ENCODE peak calls at places on chromosomes 3 and 15, in eight cellular contexts. O, N, K, D, F, E, X and P are unnamed samples.

GRCh38 chr3:52397676-52398399 is 47.1 kb downstream of the SEMA3G start:
- DNase-seq in E (no peak), N (no peak), X (no peak), K (no peak), F (no peak), D (no peak), O (no peak), P (no peak)

GRCh38 chr15:82414536-82415191 is 15.0 kb upstream of the GOLGA6L9 start:
- DNase-seq in K (peak; percentile 5), E (no peak), F (no peak), N (no peak), O (no peak), D (no peak), X (peak; percentile 55), P (peak; percentile 8)

GRCh38 chr3:178971614-178972013 is 100.0 kb downstream of the ZMAT3 start:
- DNase-seq in X (no peak), N (no peak), D (no peak), F (peak; percentile 80), O (peak; percentile 8), K (no peak), E (no peak), P (no peak)

GRCh38 chr3:138222316-138222715 is 35.2 kb downstream of the ARMC8 start:
- DNase-seq in K (no peak), O (no peak), F (no peak), X (no peak), N (no peak), E (no peak), D (no peak), P (no peak)

GRCh38 chr15:77406846-77407245 is 13.1 kb downstream of the PEAK1 start:
- DNase-seq in O (no peak), N (no peak), X (no peak), E (no peak), K (no peak), D (no peak), F (no peak), P (no peak)

GRCh38 chr3:9715127-9715526 is 11.5 kb downstream of the CPNE9 start:
- DNase-seq in N (no peak), O (no peak), K (no peak), D (no peak), X (no peak), F (no peak), E (no peak), P (no peak)

GRCh38 chr15:33737687-33738606 is 230.3 kb upstream of the CHRM5 start:
- DNase-seq in F (peak; percentile 13), E (no peak), D (no peak), O (no peak), N (peak; percentile 49), X (peak; percentile 28), K (peak; percentile 52), P (peak; percentile 41)

GRCh38 chr15:81189583-81190283 is 6.9 kb upstream of the IL16 start:
- DNase-seq in O (peak; percentile 86), N (no peak), F (peak; percentile 63), K (peak; percentile 74), D (peak; percentile 89), E (peak; percentile 81), X (peak; percentile 100), P (peak; percentile 99)

GRCh38 chr3:193863657-193864323 is 270.8 kb downstream of the OPA1 start:
- DNase-seq in D (peak; percentile 75), K (no peak), F (no peak), X (no peak), N (no peak), O (no peak), E (no peak), P (peak; percentile 24)

GRCh38 chr3:159263750-159264561 is 462.1 kb downstream of the MFSD1 start:
- DNase-seq in O (peak; percentile 34), E (no peak), D (no peak), N (peak; percentile 60), X (peak; percentile 58), F (peak; percentile 41), K (peak; percentile 27), P (peak; percentile 69)

GRCh38 chr3:53643757-53644156 is 149.3 kb downstream of the CACNA1D start:
- DNase-seq in D (no peak), E (no peak), N (no peak), K (no peak), X (no peak), O (no peak), F (no peak), P (no peak)

GRCh38 chr3:50164056-50164455 is 8.9 kb downstream of the SEMA3F start:
- DNase-seq in E (peak; percentile 89), F (peak; percentile 93), O (peak; percentile 92), D (peak; percentile 96), X (peak; percentile 96), K (peak; percentile 69), N (peak; percentile 75), P (peak; percentile 90)

GRCh38 chr3:174862101-174862500 is 3.0 kb downstream of the NAALADL2 start:
- DNase-seq in D (no peak), O (no peak), X (no peak), N (peak; percentile 13), K (no peak), E (no peak), F (peak; percentile 66), P (no peak)

GRCh38 chr3:42101048-42101447 is 9.9 kb downstream of the TRAK1 start:
- DNase-seq in K (no peak), N (peak; percentile 28), F (peak; percentile 72), X (peak; percentile 84), D (no peak), O (peak; percentile 65), E (peak; percentile 80), P (peak; percentile 86)

GRCh38 chr3:39812537-39812936 is 3.1 kb downstream of the MYRIP start:
- DNase-seq in F (no peak), N (peak; percentile 69), K (peak; percentile 65), E (no peak), X (no peak), D (no peak), O (no peak), P (peak; percentile 13)
- TF ChIP-seq CTCF in F (peak; percentile 64), N (peak; percentile 44), K (peak; percentile 57), E (no peak), X (no peak), D (no peak), O (peak; percentile 17), P (peak; percentile 37)

DNA sequence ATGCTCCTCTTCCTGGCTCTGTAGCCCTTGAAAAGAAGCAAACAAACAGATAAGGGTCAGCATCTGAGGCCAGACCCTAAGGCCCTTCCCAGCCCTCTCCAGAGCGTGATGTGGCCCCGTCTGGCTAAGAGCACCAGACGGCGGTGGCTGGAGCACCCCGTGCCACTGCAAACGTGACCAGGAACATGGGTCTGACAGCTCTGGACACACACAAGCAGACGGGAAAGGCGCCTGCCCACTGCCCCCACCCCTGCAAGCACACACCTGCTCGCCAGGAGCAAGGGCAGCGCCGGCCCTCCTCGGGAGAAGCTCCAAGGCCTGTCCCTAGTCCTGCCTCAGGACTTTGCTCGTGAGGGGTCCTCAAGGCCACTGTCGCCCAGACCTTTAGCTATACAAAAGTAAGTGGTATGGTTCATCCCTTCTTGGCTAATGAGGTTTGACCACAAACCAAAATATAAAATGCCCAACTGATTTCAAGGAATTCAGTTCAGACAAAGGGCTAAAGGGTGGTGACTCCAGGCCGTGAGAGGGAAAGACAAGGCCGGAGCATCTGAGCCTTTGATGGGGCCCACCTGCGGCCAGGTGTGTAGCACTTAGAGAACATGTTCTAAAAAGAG is 90.4 kb downstream of the XXYLT1 start:
- DNase-seq in K (no peak), N (peak; percentile 67), X (no peak), O (no peak), D (peak; percentile 60), E (no peak), F (no peak), P (no peak)
- H3K4me3 ChIP-seq in K (no peak overlapping the region), N (no peak overlapping the region), X (no peak overlapping the region), O (no peak overlapping the region), D (no peak overlapping the region), E (no peak overlapping the region), F (no peak overlapping the region), P (no peak overlapping the region)

GRCh38 chr3:127791221-127791913 is 30.9 kb downstream of the MGLL start:
- DNase-seq in X (peak; percentile 81), N (no peak), K (no peak), D (peak; percentile 80), E (no peak), O (peak; percentile 53), F (peak; percentile 51), P (peak; percentile 39)
- TF ChIP-seq CTCF in X (peak; percentile 27), N (peak; percentile 4), K (no peak), D (peak; percentile 25), E (no peak), O (no peak), F (peak; percentile 42), P (peak; percentile 23)

GRCh38 chr15:92733090-92733933 is 77.7 kb upstream of the FAM174B start:
- DNase-seq in N (no peak), X (no peak), O (no peak), F (no peak), D (no peak), E (no peak), K (no peak), P (no peak)
- H3K4me3 ChIP-seq in N (no peak overlapping the region), X (peak overlapping the region; percentile 62), O (peak overlapping the region; percentile 64), F (peak overlapping the region; percentile 51), D (peak overlapping the region; percentile 41), E (peak overlapping the region; percentile 47), K (no peak overlapping the region), P (peak overlapping the region; percentile 38)

DNA sequence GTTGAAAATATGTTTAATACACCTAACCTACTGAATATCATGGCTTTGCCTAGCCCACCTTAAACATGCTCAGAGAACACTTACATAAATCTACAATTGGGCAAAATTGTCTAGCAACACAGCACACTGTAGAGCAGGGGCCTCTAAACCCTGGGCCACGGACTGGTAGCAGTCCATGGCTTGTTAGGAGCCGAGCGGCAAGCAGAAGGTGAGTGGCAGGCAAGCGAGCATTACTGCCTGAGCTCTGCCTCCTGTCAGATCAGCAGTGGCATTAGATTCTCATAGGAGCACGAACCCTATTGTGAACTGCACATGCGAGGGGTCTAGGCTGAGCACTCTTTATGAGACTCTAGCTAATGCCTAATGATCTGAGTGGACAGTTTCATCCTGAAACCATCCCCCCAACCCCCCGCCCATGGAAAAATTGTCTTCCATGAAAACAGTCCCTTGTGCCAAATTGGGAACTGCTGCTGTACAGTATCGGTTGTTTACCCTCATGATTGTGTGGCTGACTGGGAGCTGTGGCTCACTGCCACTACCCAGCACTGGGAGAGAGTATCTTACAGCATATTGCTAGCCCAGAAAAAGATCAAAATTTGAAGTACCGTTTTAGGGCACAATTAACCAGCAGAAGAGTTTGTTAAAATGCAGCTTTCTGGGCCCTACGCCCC is 26.1 kb downstream of the CMSS1 start:
- DNase-seq in N (peak; percentile 51), F (no peak), E (no peak), O (no peak), D (no peak), K (peak; percentile 43), X (no peak), P (no peak)
- TF ChIP-seq CTCF in N (no peak), F (no peak), E (no peak), O (no peak), D (no peak), K (no peak), X (no peak), P (no peak)